ENCODE peak calls at places on chromosomes 16 and 17, in ten cellular contexts. One of them, this sample, is unnamed.

GRCh38 chr17:21190078-21190477 is 23.9 kb downstream of the TMEM11 start:
- DNase-seq in tibial artery: no peak
- DNase-seq in fibroblast of lung: no peak
- DNase-seq in heart left ventricle: no peak
- DNase-seq in heart right ventricle: no peak
- DNase-seq in ovary: no peak
- DNase-seq in GM23338: no peak
- DNase-seq in keratinocyte: no peak
- DNase-seq in HFF-Myc: no peak
- DNase-seq in neural progenitor cell: no peak
- DNase-seq in this sample: no peak

GRCh38 chr16:57898961-57899360 is 72.0 kb downstream of the CNGB1 start:
- DNase-seq in keratinocyte: no peak
- DNase-seq in tibial artery: no peak
- DNase-seq in GM23338: no peak
- DNase-seq in fibroblast of lung: no peak
- DNase-seq in neural progenitor cell: peak
- DNase-seq in ovary: no peak
- DNase-seq in heart left ventricle: no peak
- DNase-seq in HFF-Myc: no peak
- DNase-seq in heart right ventricle: no peak
- DNase-seq in this sample: no peak

GRCh38 chr16:10981697-10982216 is 37.4 kb downstream of the CLEC16A start:
- DNase-seq in fibroblast of lung: no peak
- DNase-seq in heart left ventricle: no peak
- DNase-seq in keratinocyte: no peak
- DNase-seq in neural progenitor cell: no peak
- DNase-seq in ovary: no peak
- DNase-seq in tibial artery: no peak
- DNase-seq in HFF-Myc: no peak
- DNase-seq in heart right ventricle: no peak
- DNase-seq in GM23338: peak
- DNase-seq in this sample: no peak

GRCh38 chr17:29155235-29155965 is 24.8 kb downstream of the MYO18A start:
- DNase-seq in neural progenitor cell: no peak
- DNase-seq in fibroblast of lung: peak
- DNase-seq in keratinocyte: no peak
- DNase-seq in ovary: no peak
- DNase-seq in HFF-Myc: no peak
- DNase-seq in GM23338: no peak
- DNase-seq in tibial artery: no peak
- DNase-seq in heart right ventricle: no peak
- DNase-seq in heart left ventricle: peak
- DNase-seq in this sample: no peak

GRCh38 chr16:30018731-30019158 is 4.3 kb upstream of the C16orf92 start:
- DNase-seq in fibroblast of lung: peak
- DNase-seq in neural progenitor cell: no peak
- DNase-seq in keratinocyte: no peak
- DNase-seq in HFF-Myc: no peak
- DNase-seq in ovary: no peak
- DNase-seq in GM23338: no peak
- DNase-seq in heart right ventricle: no peak
- DNase-seq in heart left ventricle: no peak
- DNase-seq in tibial artery: no peak
- DNase-seq in this sample: no peak

GRCh38 chr16:23962001-23962400 is 126.2 kb downstream of the PRKCB start:
- DNase-seq in HFF-Myc: no peak
- DNase-seq in GM23338: no peak
- DNase-seq in fibroblast of lung: no peak
- DNase-seq in neural progenitor cell: no peak
- DNase-seq in ovary: no peak
- DNase-seq in heart right ventricle: no peak
- DNase-seq in keratinocyte: no peak
- DNase-seq in tibial artery: no peak
- DNase-seq in heart left ventricle: no peak
- DNase-seq in this sample: no peak

GRCh38 chr17:35898283-35899070 is 18.3 kb upstream of the CCL5 start:
- DNase-seq in HFF-Myc: no peak
- DNase-seq in GM23338: no peak
- DNase-seq in neural progenitor cell: no peak
- DNase-seq in keratinocyte: no peak
- DNase-seq in tibial artery: peak
- DNase-seq in heart right ventricle: peak
- DNase-seq in fibroblast of lung: no peak
- DNase-seq in ovary: no peak
- DNase-seq in heart left ventricle: peak
- DNase-seq in this sample: peak

GRCh38 chr16:13038591-13038990 is 137.2 kb downstream of the SHISA9 start:
- DNase-seq in ovary: no peak
- DNase-seq in heart right ventricle: no peak
- DNase-seq in keratinocyte: no peak
- DNase-seq in heart left ventricle: no peak
- DNase-seq in neural progenitor cell: no peak
- DNase-seq in HFF-Myc: no peak
- DNase-seq in GM23338: no peak
- DNase-seq in fibroblast of lung: no peak
- DNase-seq in tibial artery: no peak
- DNase-seq in this sample: no peak

GRCh38 chr16:75011634-75012307 is 12.9 kb downstream of the ZNRF1 start:
- DNase-seq in heart left ventricle: no peak
- DNase-seq in HFF-Myc: peak
- DNase-seq in heart right ventricle: peak
- DNase-seq in tibial artery: no peak
- DNase-seq in keratinocyte: peak
- DNase-seq in neural progenitor cell: no peak
- DNase-seq in GM23338: no peak
- DNase-seq in ovary: no peak
- DNase-seq in fibroblast of lung: peak
- DNase-seq in this sample: no peak

GRCh38 chr17:72661093-72661944 is 431.2 kb downstream of the SLC39A11 start:
- DNase-seq in neural progenitor cell: no peak
- DNase-seq in tibial artery: no peak
- DNase-seq in heart right ventricle: no peak
- DNase-seq in GM23338: no peak
- DNase-seq in heart left ventricle: no peak
- DNase-seq in ovary: no peak
- DNase-seq in fibroblast of lung: peak
- DNase-seq in keratinocyte: peak
- DNase-seq in HFF-Myc: no peak
- DNase-seq in this sample: no peak

GRCh38 chr16:30652718-30653117 is 2.0 kb downstream of the PRR14 start:
- DNase-seq in heart right ventricle: no peak
- DNase-seq in fibroblast of lung: no peak
- DNase-seq in HFF-Myc: no peak
- DNase-seq in heart left ventricle: no peak
- DNase-seq in GM23338: no peak
- DNase-seq in ovary: no peak
- DNase-seq in keratinocyte: no peak
- DNase-seq in neural progenitor cell: no peak
- DNase-seq in tibial artery: no peak
- DNase-seq in this sample: no peak

GRCh38 chr17:2211661-2212327 is 91.8 kb downstream of the SMG6 start:
- DNase-seq in keratinocyte: no peak
- DNase-seq in heart left ventricle: no peak
- DNase-seq in fibroblast of lung: no peak
- DNase-seq in GM23338: no peak
- DNase-seq in HFF-Myc: no peak
- DNase-seq in ovary: no peak
- DNase-seq in tibial artery: no peak
- DNase-seq in heart right ventricle: no peak
- DNase-seq in neural progenitor cell: no peak
- DNase-seq in this sample: no peak
- H3K4me3 ChIP-seq in keratinocyte: no peak
- H3K4me3 ChIP-seq in heart left ventricle: no peak
- H3K4me3 ChIP-seq in fibroblast of lung: peak
- H3K4me3 ChIP-seq in GM23338: no peak
- H3K4me3 ChIP-seq in HFF-Myc: no peak
- H3K4me3 ChIP-seq in ovary: no peak
- H3K4me3 ChIP-seq in tibial artery: no peak
- H3K4me3 ChIP-seq in heart right ventricle: no peak
- H3K4me3 ChIP-seq in neural progenitor cell: no peak
- H3K4me3 ChIP-seq in this sample: no peak

GRCh38 chr17:45016237-45016636 is 35.2 kb downstream of the DCAKD start:
- DNase-seq in tibial artery: no peak
- DNase-seq in keratinocyte: no peak
- DNase-seq in ovary: no peak
- DNase-seq in neural progenitor cell: no peak
- DNase-seq in HFF-Myc: no peak
- DNase-seq in heart left ventricle: no peak
- DNase-seq in heart right ventricle: no peak
- DNase-seq in GM23338: no peak
- DNase-seq in fibroblast of lung: no peak
- DNase-seq in this sample: no peak

GRCh38 chr17:45016823-45017222 is 34.6 kb downstream of the DCAKD start:
- DNase-seq in tibial artery: no peak
- DNase-seq in ovary: no peak
- DNase-seq in heart left ventricle: no peak
- DNase-seq in GM23338: peak
- DNase-seq in fibroblast of lung: no peak
- DNase-seq in keratinocyte: no peak
- DNase-seq in HFF-Myc: no peak
- DNase-seq in neural progenitor cell: peak
- DNase-seq in heart right ventricle: no peak
- DNase-seq in this sample: no peak

GRCh38 chr17:45009676-45010467 is 41.6 kb downstream of the DCAKD start:
- DNase-seq in heart right ventricle: no peak
- DNase-seq in tibial artery: no peak
- DNase-seq in GM23338: no peak
- DNase-seq in fibroblast of lung: peak
- DNase-seq in neural progenitor cell: no peak
- DNase-seq in keratinocyte: no peak
- DNase-seq in ovary: no peak
- DNase-seq in HFF-Myc: no peak
- DNase-seq in heart left ventricle: no peak
- DNase-seq in this sample: no peak

GRCh38 chr17:45011767-45012166 is 39.7 kb downstream of the DCAKD start:
- DNase-seq in heart left ventricle: no peak
- DNase-seq in fibroblast of lung: no peak
- DNase-seq in neural progenitor cell: no peak
- DNase-seq in heart right ventricle: no peak
- DNase-seq in keratinocyte: no peak
- DNase-seq in tibial artery: no peak
- DNase-seq in ovary: no peak
- DNase-seq in GM23338: no peak
- DNase-seq in HFF-Myc: no peak
- DNase-seq in this sample: no peak

GRCh38 chr17:45013021-45013997 is 38.1 kb downstream of the DCAKD start:
- DNase-seq in ovary: no peak
- DNase-seq in HFF-Myc: no peak
- DNase-seq in keratinocyte: no peak
- DNase-seq in neural progenitor cell: peak
- DNase-seq in fibroblast of lung: no peak
- DNase-seq in GM23338: peak
- DNase-seq in heart left ventricle: peak
- DNase-seq in tibial artery: no peak
- DNase-seq in heart right ventricle: peak
- DNase-seq in this sample: peak
- H3K4me3 ChIP-seq in ovary: no peak
- H3K4me3 ChIP-seq in HFF-Myc: no peak
- H3K4me3 ChIP-seq in keratinocyte: no peak
- H3K4me3 ChIP-seq in neural progenitor cell: no peak
- H3K4me3 ChIP-seq in fibroblast of lung: no peak
- H3K4me3 ChIP-seq in GM23338: no peak
- H3K4me3 ChIP-seq in heart left ventricle: no peak
- H3K4me3 ChIP-seq in tibial artery: no peak
- H3K4me3 ChIP-seq in heart right ventricle: no peak
- H3K4me3 ChIP-seq in this sample: no peak

DNA sequence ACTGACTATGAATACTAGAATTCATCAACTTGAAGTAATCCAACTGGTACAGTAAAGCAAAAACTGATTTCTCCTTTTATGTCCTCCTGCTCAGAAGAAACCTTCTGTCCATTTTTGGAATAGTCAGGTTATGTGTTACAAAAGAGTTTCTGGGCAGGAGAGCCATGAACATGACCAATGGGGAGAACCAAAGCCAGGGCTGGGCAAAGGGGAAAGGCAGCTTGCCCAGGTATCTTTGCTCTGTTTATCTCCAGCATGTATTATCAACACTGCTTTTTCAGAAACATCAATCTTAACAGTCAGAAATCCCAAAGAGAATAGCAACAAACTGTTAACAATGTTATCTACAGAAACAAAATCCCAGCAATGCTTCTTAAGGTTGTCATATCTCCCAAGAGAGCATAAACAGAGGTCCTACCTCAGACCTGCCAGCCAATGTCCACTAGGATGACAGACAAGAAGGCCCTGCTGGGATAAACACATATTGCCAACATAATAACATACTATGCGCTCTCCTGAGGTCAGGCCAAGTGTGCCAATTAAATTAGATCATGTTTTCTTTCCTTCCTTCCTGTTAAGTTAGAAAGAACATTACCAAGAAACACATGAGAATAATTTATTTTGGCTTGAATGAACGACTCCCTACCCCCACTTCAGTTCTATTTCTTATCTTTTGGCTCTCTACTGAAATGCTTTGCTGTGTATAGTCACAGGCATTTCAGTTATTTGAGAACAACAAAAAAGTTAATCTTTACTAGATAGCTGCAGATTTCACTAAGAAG is 28.0 kb downstream of the BLMH start:
- DNase-seq in neural progenitor cell: no peak
- DNase-seq in GM23338: no peak
- DNase-seq in heart left ventricle: no peak
- DNase-seq in ovary: no peak
- DNase-seq in HFF-Myc: no peak
- DNase-seq in keratinocyte: no peak
- DNase-seq in fibroblast of lung: peak
- DNase-seq in tibial artery: no peak
- DNase-seq in heart right ventricle: no peak
- DNase-seq in this sample: no peak
- H3K4me3 ChIP-seq in neural progenitor cell: no peak
- H3K4me3 ChIP-seq in GM23338: no peak
- H3K4me3 ChIP-seq in heart left ventricle: no peak
- H3K4me3 ChIP-seq in ovary: no peak
- H3K4me3 ChIP-seq in HFF-Myc: no peak
- H3K4me3 ChIP-seq in keratinocyte: no peak
- H3K4me3 ChIP-seq in fibroblast of lung: no peak
- H3K4me3 ChIP-seq in tibial artery: no peak
- H3K4me3 ChIP-seq in heart right ventricle: no peak
- H3K4me3 ChIP-seq in this sample: no peak

DNA sequence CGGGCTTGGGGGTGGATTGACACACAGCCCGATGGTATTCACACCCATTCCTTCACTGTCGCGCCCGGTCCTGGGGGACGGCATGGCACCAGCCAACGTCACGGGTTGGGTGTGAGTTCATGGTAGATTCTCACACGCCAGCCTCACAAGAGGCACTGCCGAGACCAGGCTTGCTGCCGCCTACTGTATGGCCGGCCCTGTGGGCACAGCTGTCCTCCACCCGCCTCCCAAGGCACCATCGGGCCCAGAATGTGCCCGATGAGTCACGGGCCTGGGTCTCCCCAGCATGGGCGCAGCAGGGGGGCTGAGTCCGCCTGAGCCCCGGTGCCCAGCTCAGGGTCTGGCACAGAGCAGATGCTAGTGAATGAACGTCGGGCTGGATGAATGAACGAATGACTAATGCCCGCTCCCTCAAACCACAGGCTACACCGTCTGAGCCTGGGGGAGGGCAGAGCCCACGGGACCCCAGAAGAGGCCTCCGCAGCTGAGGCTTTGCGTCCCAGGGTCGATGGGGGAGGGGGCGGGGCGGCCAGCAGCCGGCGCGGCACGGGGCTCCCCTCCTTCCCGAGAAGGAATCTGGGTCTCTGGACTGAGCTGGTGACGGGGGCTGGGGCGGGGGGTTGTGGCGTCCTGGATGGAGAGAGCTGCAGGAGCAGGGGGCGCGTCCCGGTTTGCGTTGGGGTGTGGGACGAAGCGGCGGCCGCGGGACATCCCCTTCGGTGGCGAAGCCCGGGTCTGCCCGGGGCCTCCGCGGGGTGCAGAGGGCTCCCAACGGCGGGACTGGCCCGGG is 829 bp downstream of the PITPNM3 start:
- DNase-seq in tibial artery: no peak
- DNase-seq in HFF-Myc: no peak
- DNase-seq in heart left ventricle: no peak
- DNase-seq in heart right ventricle: no peak
- DNase-seq in GM23338: peak
- DNase-seq in keratinocyte: peak
- DNase-seq in neural progenitor cell: peak
- DNase-seq in fibroblast of lung: peak
- DNase-seq in ovary: peak
- DNase-seq in this sample: no peak
- H3K4me3 ChIP-seq in tibial artery: peak
- H3K4me3 ChIP-seq in HFF-Myc: peak
- H3K4me3 ChIP-seq in heart left ventricle: peak
- H3K4me3 ChIP-seq in heart right ventricle: peak
- H3K4me3 ChIP-seq in GM23338: peak
- H3K4me3 ChIP-seq in keratinocyte: peak
- H3K4me3 ChIP-seq in neural progenitor cell: peak
- H3K4me3 ChIP-seq in fibroblast of lung: peak
- H3K4me3 ChIP-seq in ovary: peak
- H3K4me3 ChIP-seq in this sample: peak

This sample was measured in left ventricle myocardium inferior.